ENCODE peak calls at places on chromosomes 6 and 20, in ten cellular contexts. B is GM12878, X is kidney, V is mammary epithelial cell, T is Karpas-422, K is fibroblast of lung, J is H9, S is PC-3, H is NT2/D1, A is trophoblast cell. N is an unnamed sample.

GRCh38 chr6:87670707-87671106 is 31.3 kb downstream of the AKIRIN2 start:
- DNase-seq in B (no peak), X (no peak), V (no peak), T (no peak), K (no peak), J (no peak), S (no peak), H (no peak), A (no peak), N (no peak)

GRCh38 chr20:46303176-46303956 is 4.9 kb downstream of the CDH22 start:
- DNase-seq in B (no peak), X (no peak), V (no peak), T (peak; percentile 69), K (no peak), J (no peak), S (no peak), H (no peak), A (no peak), N (no peak)

GRCh38 chr20:53149184-53149651 is 177.1 kb downstream of the TSHZ2 start:
- DNase-seq in B (no peak), X (no peak), V (no peak), T (no peak), K (peak; percentile 54), J (no peak), S (no peak), H (no peak), A (no peak), N (no peak)

GRCh38 chr6:136927313-136927712 is 5.2 kb downstream of the SLC35D3 start:
- DNase-seq in B (no peak), X (no peak), V (peak; percentile 8), T (peak; percentile 74), K (no peak), J (peak; percentile 51), S (peak; percentile 6), H (no peak), A (no peak), N (no peak)

GRCh38 chr20:1298888-1299511 is 29.9 kb downstream of the SDCBP2 start:
- DNase-seq in B (no peak), X (peak; percentile 46), V (no peak), T (no peak), K (no peak), J (no peak), S (no peak), H (no peak), A (no peak), N (no peak)

GRCh38 chr6:104705095-104705707 is 154.5 kb downstream of the HACE1 start:
- DNase-seq in B (no peak), X (no peak), V (peak; percentile 86), T (no peak), K (peak; percentile 89), J (no peak), S (peak; percentile 84), H (no peak), A (no peak), N (peak; percentile 26)

GRCh38 chr20:63055575-63056235 is 48.9 kb upstream of the BHLHE23 start:
- DNase-seq in B (no peak), X (peak; percentile 63), V (no peak), T (no peak), K (no peak), J (peak; percentile 24), S (no peak), H (no peak), A (no peak), N (no peak)

GRCh38 chr6:140346461-140346860 is 972.0 kb upstream of the CITED2 start:
- DNase-seq in B (no peak), X (no peak), V (no peak), T (no peak), K (peak; percentile 65), J (no peak), S (no peak), H (no peak), A (no peak), N (no peak)

GRCh38 chr6:73779943-73780342 is 83.9 kb downstream of the CD109 start:
- DNase-seq in B (no peak), X (no peak), V (no peak), T (no peak), K (no peak), J (no peak), S (no peak), H (no peak), A (no peak), N (no peak)

GRCh38 chr6:73769976-73770375 is 74.0 kb downstream of the CD109 start:
- DNase-seq in B (no peak), X (no peak), V (no peak), T (no peak), K (no peak), J (no peak), S (no peak), H (no peak), A (no peak), N (no peak)

GRCh38 chr6:73768630-73769029 is 72.6 kb downstream of the CD109 start:
- DNase-seq in B (no peak), X (no peak), V (no peak), T (no peak), K (no peak), J (no peak), S (no peak), H (no peak), A (no peak), N (no peak)

DNA sequence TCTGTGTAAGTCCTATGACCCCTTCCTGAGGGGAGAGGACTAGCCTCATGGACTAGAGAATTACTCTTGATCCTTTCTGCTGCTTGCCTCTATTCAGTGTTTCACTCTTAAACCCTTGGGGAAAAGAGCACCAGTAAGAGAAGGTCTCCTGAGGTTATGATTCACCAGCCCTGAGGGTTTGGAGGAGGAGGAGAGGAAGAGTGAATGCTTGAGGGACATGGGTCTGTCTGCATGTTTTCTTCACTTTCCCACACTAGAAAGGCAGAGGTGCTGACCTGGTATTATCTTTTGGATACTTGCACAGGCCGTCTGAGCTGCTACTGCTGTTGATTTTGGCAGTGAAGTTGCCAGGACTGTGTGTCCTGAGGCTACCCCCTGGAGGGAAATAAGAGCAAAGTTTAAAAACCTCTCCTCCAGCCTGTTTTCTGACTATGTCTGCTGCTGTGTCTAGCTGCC is 78.3 kb downstream of the CD109 start:
- DNase-seq in B (peak; percentile 9), X (no peak), V (peak; percentile 87), T (no peak), K (peak; percentile 91), J (no peak), S (peak; percentile 80), H (no peak), A (peak; percentile 88), N (no peak)
- H3K9ac ChIP-seq in B (no peak overlapping the region), X (no peak overlapping the region), V (no peak overlapping the region), T (no peak overlapping the region), K (no peak overlapping the region), J (no peak overlapping the region), S (peak overlapping the region; percentile 13), H (no peak overlapping the region), A (no peak overlapping the region), N (no peak overlapping the region)

GRCh38 chr20:38445402-38445801 is 10.3 kb upstream of the SNHG17 start:
- DNase-seq in B (no peak), X (no peak), V (no peak), T (no peak), K (no peak), J (no peak), S (no peak), H (no peak), A (no peak), N (no peak)

GRCh38 chr20:38445901-38446425 is 10.8 kb upstream of the SNHG17 start:
- DNase-seq in B (no peak), X (no peak), V (no peak), T (no peak), K (no peak), J (no peak), S (no peak), H (no peak), A (no peak), N (no peak)

GRCh38 chr20:38437796-38438195 is 2.7 kb upstream of the SNHG17 start:
- DNase-seq in B (no peak), X (no peak), V (no peak), T (no peak), K (no peak), J (no peak), S (no peak), H (no peak), A (no peak), N (no peak)

GRCh38 chr20:38446441-38447209 is 11.5 kb upstream of the SNHG17 start:
- DNase-seq in B (peak; percentile 56), X (peak; percentile 96), V (peak; percentile 84), T (peak; percentile 98), K (peak; percentile 96), J (peak; percentile 91), S (peak; percentile 92), H (peak; percentile 96), A (peak; percentile 92), N (peak; percentile 59)

GRCh38 chr20:38441916-38442315 is 6.8 kb upstream of the SNHG17 start:
- DNase-seq in B (no peak), X (no peak), V (no peak), T (no peak), K (no peak), J (no peak), S (no peak), H (no peak), A (no peak), N (no peak)
- H3K9ac ChIP-seq in B (no peak overlapping the region), X (no peak overlapping the region), V (no peak overlapping the region), T (no peak overlapping the region), K (no peak overlapping the region), J (no peak overlapping the region), S (no peak overlapping the region), H (peak overlapping the region; percentile 1), A (no peak overlapping the region), N (no peak overlapping the region)

DNA sequence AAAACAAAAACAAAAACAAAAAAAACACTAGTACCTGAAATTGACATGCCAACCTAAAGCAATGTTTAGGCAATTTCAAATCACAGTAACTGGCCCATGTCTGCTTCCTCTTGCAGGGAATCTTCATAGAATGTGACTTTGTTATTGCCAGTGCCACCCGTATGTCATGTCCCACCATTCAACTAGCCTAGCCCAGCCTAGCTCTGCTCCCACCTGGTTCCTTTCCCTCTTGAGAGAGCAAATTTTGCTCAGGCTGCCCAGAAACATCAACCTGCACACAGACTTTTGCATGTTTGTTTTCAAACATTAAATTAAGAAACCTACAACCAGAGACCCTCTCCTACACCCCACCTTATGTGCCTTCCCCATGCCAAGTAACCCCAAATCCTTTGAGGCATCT is 124.8 kb upstream of the SLC2A12 start:
- DNase-seq in B (no peak), X (no peak), V (no peak), T (no peak), K (no peak), J (no peak), S (no peak), H (no peak), A (no peak), N (no peak)
- H3K9ac ChIP-seq in B (no peak overlapping the region), X (no peak overlapping the region), V (no peak overlapping the region), T (no peak overlapping the region), K (no peak overlapping the region), J (no peak overlapping the region), S (no peak overlapping the region), H (no peak overlapping the region), A (no peak overlapping the region), N (no peak overlapping the region)

DNA sequence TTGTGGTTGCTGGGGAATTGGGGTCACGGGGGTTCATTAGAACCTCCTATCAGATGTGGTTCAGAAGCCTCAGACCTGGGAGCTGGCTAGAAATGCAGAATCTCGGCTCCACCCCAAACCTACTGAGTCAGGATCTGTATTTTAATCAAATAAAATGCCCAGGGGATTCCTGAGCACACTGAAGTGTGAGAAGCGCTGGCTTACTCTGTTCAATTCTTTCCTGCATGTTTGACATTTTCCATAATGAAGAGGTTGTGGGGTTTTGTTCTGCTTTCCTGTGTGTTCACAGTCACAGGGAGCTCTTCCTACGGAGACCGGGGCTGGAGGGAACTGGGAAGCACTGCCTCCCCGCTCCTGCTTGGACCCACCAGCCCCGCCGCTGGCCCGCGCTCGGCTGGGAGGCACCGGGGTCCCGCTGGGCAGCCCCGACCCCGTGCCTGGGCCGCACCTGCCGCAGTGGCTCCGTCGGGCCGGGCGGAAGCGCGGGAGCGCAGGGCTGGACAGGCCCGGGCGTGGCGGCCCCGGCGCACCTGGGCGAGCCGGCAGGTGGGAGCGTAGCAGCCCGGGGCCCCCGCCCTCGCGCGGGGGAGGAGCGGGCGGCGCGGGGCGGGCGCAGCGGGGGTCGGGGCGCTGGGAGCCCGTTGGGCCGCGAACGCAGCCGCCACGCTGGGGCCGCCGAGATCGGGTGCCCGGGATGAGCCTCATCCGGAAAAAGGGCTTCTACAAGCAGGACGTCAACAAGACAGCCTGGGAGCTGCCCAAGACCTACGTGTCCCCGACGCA is at the start of gene MAPK13:
- DNase-seq in B (no peak), X (no peak), V (no peak), T (peak; percentile 59), K (peak; percentile 15), J (peak; percentile 59), S (peak; percentile 58), H (no peak), A (no peak), N (no peak)
- H3K9ac ChIP-seq in B (peak within 1 kb of the TSS; percentile 53), X (no peak within 1 kb of the TSS), V (no peak within 1 kb of the TSS), T (peak within 1 kb of the TSS; percentile 64), K (peak within 1 kb of the TSS; percentile 32), J (no peak within 1 kb of the TSS), S (peak within 1 kb of the TSS; percentile 69), H (peak within 1 kb of the TSS; percentile 47), A (no peak within 1 kb of the TSS), N (peak within 1 kb of the TSS; percentile 73)